ENCODE peak calls at places on chromosomes 4 and X, in four cellular contexts. A, V, X and F are unnamed samples. For H3K4me1, the result is how much of the 10 kb centered on the place peaks cover.

GRCh38 chr4:58809366-58809765 is 1699.2 kb upstream of the IGFBP7 start:
- DNase-seq in A (no peak), V (no peak), X (no peak), F (no peak)

GRCh38 chr4:155972098-155972497 is 18.4 kb upstream of the CTSO start:
- DNase-seq in A (no peak), V (peak), X (no peak), F (peak)

GRCh38 chrX:9355739-9356138 is 109.1 kb upstream of the TBL1X start:
- DNase-seq in A (no peak), V (no peak), X (no peak), F (no peak)

GRCh38 chr4:138952405-138952804 is 63.2 kb upstream of the NOCT start:
- DNase-seq in A (no peak), V (no peak), X (no peak), F (no peak)

GRCh38 chrX:74902806-74903205 is 22.4 kb downstream of the NEXMIF start:
- DNase-seq in A (no peak), V (no peak), X (no peak), F (no peak)

GRCh38 chr4:51895816-51896408 is 53.0 kb downstream of the DCUN1D4 start:
- DNase-seq in A (peak), V (peak), X (peak), F (peak)

GRCh38 chrX:135931644-135932487 is 38.4 kb downstream of the SAGE1 start:
- DNase-seq in A (peak), V (peak), X (peak), F (peak)

GRCh38 chrX:25017667-25018247 is 2.0 kb upstream of the ARX start:
- DNase-seq in A (no peak), V (peak), X (no peak), F (peak)

GRCh38 chr4:3009422-3009821 is 46.1 kb downstream of the GRK4 start:
- DNase-seq in A (no peak), V (peak), X (no peak), F (peak)

GRCh38 chrX:40168183-40169015 is 70.6 kb upstream of the BCOR start:
- DNase-seq in A (no peak), V (no peak), X (no peak), F (no peak)

GRCh38 chr4:4555916-4556315 is 14.1 kb upstream of the STX18 start:
- DNase-seq in A (no peak), V (no peak), X (no peak), F (no peak)

GRCh38 chr4:9877123-9877522 is 95.7 kb downstream of the DRD5 start:
- DNase-seq in A (no peak), V (no peak), X (no peak), F (no peak)

GRCh38 chrX:141469469-141469868 is 115.1 kb downstream of the SPANXA1 start:
- DNase-seq in A (no peak), V (no peak), X (no peak), F (no peak)

GRCh38 chrX:80765226-80765625 is 44.5 kb downstream of the BRWD3 start:
- DNase-seq in A (no peak), V (no peak), X (no peak), F (no peak)

GRCh38 chrX:46796574-46797191 is 37.8 kb upstream of the SLC9A7 start:
- DNase-seq in A (peak), V (peak), X (peak), F (peak)

GRCh38 chrX:71492086-71493065 is 40.5 kb upstream of the OGT start:
- DNase-seq in A (peak), V (peak), X (peak), F (no peak)

GRCh38 chr4:107619065-107619464 is 101.0 kb downstream of the PAPSS1 start:
- DNase-seq in A (no peak), V (no peak), X (no peak), F (no peak)

GRCh38 chrX:115957862-115958490 is 212.6 kb upstream of the AGTR2 start:
- DNase-seq in A (peak), V (peak), X (peak), F (no peak)

GRCh38 chr4:88960576-88960975 is 96.4 kb downstream of the FAM13A start:
- DNase-seq in A (no peak), V (no peak), X (no peak), F (peak)

GRCh38 chr4:16707874-16708273 is 190.6 kb downstream of the LDB2 start:
- DNase-seq in A (no peak), V (no peak), X (no peak), F (no peak)

GRCh38 chr4:31518796-31519250 is 798.7 kb downstream of the PCDH7 start:
- DNase-seq in A (no peak), V (no peak), X (no peak), F (no peak)

GRCh38 chr4:6197433-6198174 is 2.7 kb downstream of the JAKMIP1 start:
- DNase-seq in A (no peak), V (no peak), X (no peak), F (no peak)

GRCh38 chr4:6198278-6198677 is 2.1 kb downstream of the JAKMIP1 start:
- DNase-seq in A (no peak), V (no peak), X (no peak), F (no peak)

GRCh38 chr4:6199344-6199921 is 916 bp downstream of the JAKMIP1 start:
- DNase-seq in A (no peak), V (peak), X (peak), F (no peak)

GRCh38 chr4:6200011-6200921 is at the start of gene JAKMIP1:
- DNase-seq in A (peak), V (peak), X (peak), F (peak)

DNA sequence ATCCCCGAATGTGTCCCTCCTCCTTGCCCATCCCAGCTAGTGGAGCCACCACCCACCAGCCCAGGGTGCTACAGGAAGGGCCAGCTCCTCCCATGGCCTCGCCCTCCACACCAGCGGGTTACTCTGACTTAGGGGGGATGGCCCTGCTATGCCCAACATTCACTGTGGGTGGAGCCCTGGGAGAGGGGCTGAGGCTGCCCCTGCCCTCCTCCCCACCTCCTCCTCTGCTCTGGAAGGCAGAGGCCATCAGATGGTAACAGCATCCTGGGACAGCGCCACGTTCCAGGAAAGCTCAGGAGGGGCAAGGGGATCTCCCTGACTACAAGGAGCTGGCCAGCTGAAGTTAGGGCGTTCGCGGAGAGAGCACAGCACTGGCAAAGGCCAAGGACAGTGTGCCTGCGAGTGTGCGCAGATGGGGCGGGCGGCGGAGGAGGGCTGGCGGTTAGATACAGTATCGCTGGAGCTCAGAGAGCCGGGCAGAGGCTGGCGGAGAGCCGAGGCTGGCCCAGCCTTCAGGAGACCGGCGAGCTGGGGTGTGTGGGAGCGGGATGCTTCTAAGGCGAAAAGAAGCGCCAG is 1.5 kb downstream of the JAKMIP1 start:
- DNase-seq in A (no peak), V (peak), X (peak), F (no peak)
- H3K4me3 ChIP-seq in A (no peak), V (peak), X (peak), F (no peak)

DNA sequence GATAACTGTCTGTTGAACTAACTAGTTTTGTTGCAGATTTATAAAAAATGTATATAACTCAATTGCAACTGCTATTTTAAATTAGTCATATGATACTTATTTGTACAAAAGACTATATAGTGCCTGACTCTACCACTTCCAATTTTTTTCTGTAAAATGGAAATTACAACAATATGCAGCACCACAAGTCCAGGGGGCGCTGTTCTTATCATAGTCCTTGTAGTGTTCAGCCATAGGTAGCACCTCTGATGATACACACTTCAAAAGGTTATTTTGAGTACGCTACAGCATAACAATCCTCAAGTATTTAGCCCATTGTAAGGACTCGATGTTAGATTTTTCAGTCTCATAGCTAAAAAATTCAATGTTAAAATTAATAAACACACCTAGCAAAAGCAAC is 174.9 kb downstream of the CORIN start:
- DNase-seq in A (peak), V (peak), X (peak), F (peak)
- H3K4me1 ChIP-seq in A (under half), V (under half), X (under half), F (under half)

GRCh38 chr4:83282049-83282535 is 2.5 kb downstream of the COQ2 start:
- DNase-seq in A (peak), V (peak), X (peak), F (peak)

GRCh38 chr4:83284161-83285021 is at the start of gene COQ2:
- DNase-seq in A (peak), V (peak), X (peak), F (peak)

GRCh38 chr4:83281326-83281725 is 3.3 kb downstream of the COQ2 start:
- DNase-seq in A (no peak), V (no peak), X (no peak), F (no peak)

DNA sequence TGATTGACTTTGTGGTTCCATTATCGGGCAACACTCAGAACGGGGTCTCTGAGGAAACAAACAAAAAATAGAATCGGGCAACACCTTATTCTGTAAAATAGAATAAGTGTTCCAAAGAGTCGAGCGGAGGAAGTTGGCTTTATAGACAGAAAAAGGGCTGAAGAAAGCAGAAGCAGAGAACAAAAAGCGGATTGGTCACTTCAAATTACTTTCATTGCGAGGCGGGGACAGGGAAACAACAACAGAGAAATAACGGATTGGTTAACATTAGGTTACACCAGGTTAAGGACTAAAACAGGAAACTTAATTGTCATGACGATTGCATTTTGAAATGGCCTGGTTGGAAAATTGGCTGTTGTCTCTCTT is 407 bp upstream of the COQ2 start:
- DNase-seq in A (peak), V (peak), X (no peak), F (peak)
- H3K4me3 ChIP-seq in A (peak), V (peak), X (peak), F (peak)

GRCh38 chr4:140096483-140096861 is 57.5 kb downstream of the MAML3 start:
- DNase-seq in A (no peak), V (no peak), X (no peak), F (no peak)

GRCh38 chr4:140092094-140092820 is 61.7 kb downstream of the MAML3 start:
- DNase-seq in A (no peak), V (peak), X (peak), F (peak)

GRCh38 chr4:140095694-140096482 is 58.1 kb downstream of the MAML3 start:
- DNase-seq in A (no peak), V (peak), X (peak), F (peak)

GRCh38 chr4:140096921-140097320 is 57.1 kb downstream of the MAML3 start:
- DNase-seq in A (no peak), V (no peak), X (no peak), F (no peak)

DNA sequence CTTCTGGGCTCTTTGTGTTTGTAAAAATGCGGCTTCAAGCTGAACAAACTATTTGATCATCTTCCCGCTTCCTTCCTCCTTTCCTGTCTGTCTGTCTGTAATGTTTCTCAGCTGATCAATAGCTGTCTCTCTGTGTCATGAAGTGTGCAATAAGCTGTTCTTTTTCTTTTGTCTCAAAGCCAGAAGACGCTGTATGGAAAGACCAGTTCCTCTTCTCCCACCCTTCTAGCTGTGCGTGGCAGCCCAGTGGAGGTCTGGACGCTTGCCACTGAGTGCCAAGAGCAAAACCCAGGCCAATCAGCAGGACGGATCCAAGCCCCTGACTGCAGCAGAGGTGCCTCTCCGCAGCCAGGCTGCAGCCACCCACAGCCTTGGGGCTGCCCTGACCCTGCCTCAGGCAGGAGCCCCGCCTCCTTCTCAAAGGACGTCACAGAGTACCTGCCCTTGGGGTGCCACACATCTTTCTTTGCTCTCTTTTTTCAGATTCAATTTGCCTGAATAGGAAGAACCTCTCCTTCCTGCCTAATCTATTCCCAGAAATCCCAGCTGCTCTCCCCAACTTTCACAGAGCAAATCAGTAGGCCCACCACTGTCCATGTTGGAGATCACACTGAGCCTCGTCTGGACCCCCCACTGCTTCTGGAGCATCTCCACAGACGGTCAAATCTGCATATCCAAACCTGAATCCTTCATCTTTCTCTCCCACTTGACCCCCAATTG is 59.1 kb downstream of the MAML3 start:
- DNase-seq in A (no peak), V (no peak), X (peak), F (no peak)
- H3K4me1 ChIP-seq in A (under half), V (half or more), X (under half), F (under half)